ENCODE peak calls at places on chromosomes 7 and 10, in seven cellular contexts. H, I, Q, X, P, E and F are unnamed samples. For H3K4me1, the result is how much of the 10 kb centered on the place peaks cover.

GRCh38 chr10:76459016-76459415 is 1027.6 kb downstream of the LRMDA start:
- DNase-seq in H (no peak), I (no peak), Q (no peak), X (no peak), P (no peak), E (no peak), F (no peak)

GRCh38 chr7:5445991-5446594 is 22.5 kb upstream of the TNRC18 start:
- DNase-seq in H (no peak), I (no peak), Q (no peak), X (no peak), P (no peak), E (no peak), F (no peak)

GRCh38 chr10:124378271-124378670 is 40.5 kb downstream of the OAT start:
- DNase-seq in H (no peak), I (no peak), Q (no peak), X (no peak), P (no peak), E (no peak), F (no peak)

GRCh38 chr10:24820616-24821015 is 96.9 kb upstream of the ARHGAP21 start:
- DNase-seq in H (no peak), I (no peak), Q (no peak), X (no peak), P (no peak), E (no peak), F (no peak)

GRCh38 chr7:130872756-130873448 is 138.9 kb upstream of the KLF14 start:
- DNase-seq in H (no peak), I (no peak), Q (no peak), X (no peak), P (no peak), E (no peak), F (no peak)

GRCh38 chr10:79562135-79562756 is 2.0 kb upstream of the SFTPA2 start:
- DNase-seq in H (peak), I (no peak), Q (peak), X (peak), P (peak), E (no peak), F (peak)

GRCh38 chr7:76062254-76062653 is 14.3 kb downstream of the MDH2 start:
- DNase-seq in H (no peak), I (no peak), Q (no peak), X (no peak), P (no peak), E (no peak), F (no peak)

GRCh38 chr7:80324032-80324431 is 187.8 kb downstream of the GNAT3 start:
- DNase-seq in H (no peak), I (no peak), Q (no peak), X (no peak), P (no peak), E (no peak), F (no peak)

GRCh38 chr7:73717991-73718405 is 1.5 kb downstream of the STX1A start:
- DNase-seq in H (no peak), I (no peak), Q (no peak), X (no peak), P (no peak), E (no peak), F (no peak)

GRCh38 chr10:119378737-119379067 is 163.8 kb downstream of the RGS10 start:
- DNase-seq in H (no peak), I (peak), Q (no peak), X (no peak), P (peak), E (no peak), F (no peak)

GRCh38 chr7:72326365-72326764 is 85.8 kb downstream of the CALN1 start:
- DNase-seq in H (no peak), I (no peak), Q (no peak), X (no peak), P (no peak), E (no peak), F (no peak)

GRCh38 chr7:73999664-74000420 is 28.1 kb upstream of the ELN start:
- DNase-seq in H (peak), I (no peak), Q (peak), X (no peak), P (no peak), E (no peak), F (peak)

GRCh38 chr7:19982841-19983835 is 209.7 kb upstream of the TMEM196 start:
- DNase-seq in H (peak), I (no peak), Q (no peak), X (no peak), P (no peak), E (peak), F (peak)

GRCh38 chr7:103660455-103661371 is 214.7 kb upstream of the SLC26A5 start:
- DNase-seq in H (no peak), I (no peak), Q (no peak), X (no peak), P (peak), E (no peak), F (no peak)

GRCh38 chr10:992523-993340 is 4.5 kb downstream of the GTPBP4 start:
- DNase-seq in H (peak), I (no peak), Q (no peak), X (no peak), P (no peak), E (peak), F (no peak)

GRCh38 chr7:4792537-4793126 is 17.2 kb downstream of the AP5Z1 start:
- DNase-seq in H (no peak), I (no peak), Q (peak), X (no peak), P (no peak), E (no peak), F (no peak)

GRCh38 chr7:105131033-105131656 is 117.1 kb downstream of the KMT2E start:
- DNase-seq in H (no peak), I (no peak), Q (no peak), X (no peak), P (peak), E (peak), F (no peak)

GRCh38 chr10:125073996-125074395 is 86.4 kb downstream of the CTBP2 start:
- DNase-seq in H (no peak), I (no peak), Q (no peak), X (no peak), P (no peak), E (no peak), F (no peak)

GRCh38 chr10:50351483-50352146 is 100.3 kb upstream of the ASAH2 start:
- DNase-seq in H (no peak), I (no peak), Q (no peak), X (no peak), P (no peak), E (no peak), F (no peak)

GRCh38 chr7:2928613-2929311 is 84.7 kb upstream of the GNA12 start:
- DNase-seq in H (no peak), I (peak), Q (no peak), X (peak), P (no peak), E (no peak), F (no peak)

GRCh38 chr10:91856637-91857036 is 52.6 kb downstream of the FGFBP3 start:
- DNase-seq in H (no peak), I (no peak), Q (no peak), X (no peak), P (no peak), E (no peak), F (no peak)
- TF ChIP-seq CTCF in H (no peak), I (no peak), Q (no peak), X (peak), P (peak), E (peak), F (no peak)

DNA sequence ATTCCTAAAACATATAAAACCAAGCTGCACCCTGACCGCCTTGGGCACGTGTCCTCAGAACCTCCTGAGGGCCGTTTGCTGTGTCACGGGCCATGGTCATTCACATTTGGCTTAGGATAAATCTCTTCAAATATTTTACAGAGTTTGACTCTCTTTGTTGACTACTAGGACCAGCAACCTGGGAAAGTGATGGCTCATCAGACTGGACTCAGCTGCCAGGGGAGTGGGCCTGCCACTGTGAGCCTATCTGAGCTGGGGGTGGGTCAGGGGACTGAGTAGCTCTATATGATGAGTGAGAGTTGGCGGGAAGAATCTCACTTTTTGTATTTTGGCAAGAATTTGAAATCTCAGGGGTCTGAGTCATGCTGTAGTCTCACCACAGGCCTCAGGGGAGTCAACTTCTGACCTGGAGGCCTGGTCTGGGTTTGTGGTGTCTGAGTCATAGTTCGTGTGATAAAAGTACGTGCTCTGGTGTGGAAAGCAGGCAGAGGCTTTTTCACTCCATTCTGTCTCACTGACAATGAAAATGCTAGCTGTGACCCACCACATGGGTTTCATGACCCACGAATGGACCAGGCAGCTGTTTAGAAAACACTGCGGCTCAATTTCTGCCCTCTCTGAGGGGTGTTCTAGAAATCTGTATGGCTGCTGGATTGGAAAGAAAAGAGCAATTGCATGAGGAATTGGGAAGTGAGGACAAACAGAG is 4.2 kb upstream of the UPP1 start:
- DNase-seq in H (peak), I (no peak), Q (no peak), X (peak), P (peak), E (peak), F (no peak)
- TF ChIP-seq POLR2A in H (no peak), I (no peak), Q (no peak), X (peak), P (no peak), E (peak), F (no peak)

GRCh38 chr10:26799342-26799741 is 61.4 kb downstream of the ABI1 start:
- DNase-seq in H (no peak), I (no peak), Q (no peak), X (no peak), P (no peak), E (peak), F (no peak)
- H3K4me1 ChIP-seq in H (under half), I (under half), Q (under half), X (under half), P (under half), E (under half), F (under half)

GRCh38 chr10:44853148-44853734 is 57.9 kb upstream of the TMEM72 start:
- DNase-seq in H (no peak), I (no peak), Q (no peak), X (no peak), P (no peak), E (no peak), F (no peak)
- TF ChIP-seq CTCF in H (no peak), I (no peak), Q (peak), X (no peak), P (no peak), E (no peak), F (no peak)

DNA sequence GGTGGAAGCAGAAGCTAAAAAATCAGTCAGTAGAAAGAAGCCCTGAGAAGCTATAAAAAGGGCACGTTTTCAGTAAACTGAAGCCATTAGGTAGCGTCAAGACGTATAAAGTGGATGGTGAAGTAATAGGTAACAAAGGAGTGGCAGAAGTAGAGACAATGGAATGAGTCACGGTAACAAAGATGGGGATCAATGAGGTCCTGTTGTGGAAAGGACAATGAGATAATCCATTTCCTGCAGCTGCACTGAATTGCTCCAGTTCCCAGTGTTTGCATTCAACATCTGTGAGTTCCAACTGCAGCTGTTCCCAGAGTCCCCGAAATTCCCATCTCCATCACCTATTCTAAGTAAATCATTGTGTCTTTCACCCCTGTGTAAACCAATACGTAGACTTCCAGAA is 4.8 kb upstream of the HYCC1 start:
- DNase-seq in H (no peak), I (no peak), Q (no peak), X (no peak), P (no peak), E (no peak), F (no peak)
- TF ChIP-seq POLR2A in H (no peak), I (no peak), Q (no peak), X (no peak), P (no peak), E (no peak), F (no peak)

GRCh38 chr7:137958593-137959431 is 43.1 kb downstream of the CREB3L2 start:
- DNase-seq in H (no peak), I (no peak), Q (no peak), X (no peak), P (no peak), E (no peak), F (no peak)
- H3K4me1 ChIP-seq in H (under half), I (under half), Q (half or more), X (under half), P (half or more), E (under half), F (under half)

GRCh38 chr7:87926581-87927461 is 7.2 kb upstream of the ADAM22 start:
- DNase-seq in H (no peak), I (no peak), Q (no peak), X (no peak), P (no peak), E (peak), F (no peak)
- TF ChIP-seq CTCF in H (no peak), I (no peak), Q (no peak), X (no peak), P (peak), E (peak), F (no peak)

GRCh38 chr10:102644646-102645387 is 538 bp downstream of the TRIM8 start:
- DNase-seq in H (peak), I (peak), Q (peak), X (peak), P (peak), E (no peak), F (peak)

GRCh38 chr10:102645388-102645740 is 1.1 kb downstream of the TRIM8 start:
- DNase-seq in H (peak), I (peak), Q (peak), X (peak), P (no peak), E (no peak), F (peak)

GRCh38 chr10:102647433-102648268 is 3.4 kb downstream of the TRIM8 start:
- DNase-seq in H (no peak), I (no peak), Q (no peak), X (no peak), P (no peak), E (no peak), F (no peak)

GRCh38 chr10:102646610-102647432 is 2.5 kb downstream of the TRIM8 start:
- DNase-seq in H (peak), I (no peak), Q (no peak), X (peak), P (no peak), E (no peak), F (peak)

DNA sequence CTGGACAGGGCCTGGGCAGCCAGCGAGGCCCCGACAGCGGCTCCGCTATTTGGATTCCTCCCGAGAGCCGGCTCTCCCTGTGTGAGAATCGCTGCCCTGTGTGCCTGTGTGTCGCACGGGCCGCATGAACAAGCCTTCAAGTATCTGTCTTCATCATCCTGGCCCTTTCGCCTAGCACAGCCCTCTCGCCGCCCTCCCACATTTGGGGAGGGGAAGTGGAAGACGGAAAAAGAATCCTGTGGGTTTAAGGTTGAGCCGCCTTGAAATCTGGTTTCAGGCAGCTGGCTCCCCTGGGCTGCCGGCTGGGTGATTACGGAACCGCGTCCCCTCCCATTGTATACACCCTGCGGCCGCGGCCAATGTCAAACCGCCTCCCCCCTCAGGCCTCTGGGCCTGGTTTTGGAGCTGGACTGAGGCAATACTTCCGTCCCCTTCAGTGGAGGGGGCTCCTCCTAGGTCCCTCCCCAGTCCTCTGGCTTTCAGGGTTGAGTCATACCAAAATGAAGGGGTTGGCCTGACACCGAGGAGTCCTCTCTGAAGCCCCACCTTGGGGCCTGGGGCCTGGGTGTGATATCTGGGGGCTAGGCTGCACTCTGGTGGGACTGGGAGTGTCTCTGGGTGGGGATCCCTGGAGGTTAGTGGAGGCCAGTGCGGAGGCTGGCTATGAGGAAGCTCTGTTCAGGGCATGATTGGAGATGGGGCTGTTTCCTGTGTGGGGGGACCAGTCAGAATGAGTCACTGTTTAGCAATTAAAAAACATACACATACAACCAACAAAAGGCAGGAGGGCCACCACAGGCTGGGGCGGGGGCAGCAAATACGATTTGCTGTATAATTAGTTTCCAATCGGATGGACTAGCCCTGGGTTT is 1.7 kb downstream of the TRIM8 start:
- DNase-seq in H (peak), I (peak), Q (peak), X (peak), P (peak), E (peak), F (peak)
- TF ChIP-seq POLR2A in H (peak), I (peak), Q (no peak), X (no peak), P (peak), E (peak), F (peak)